ENCODE peak calls at places on chromosomes 13 and 19, in ten cellular contexts. One of them, this sample, is unnamed.

GRCh38 chr13:32428581-32429072 is 697 bp upstream of the N4BP2L1 start:
- DNase-seq in body of pancreas: peak; percentile 26
- DNase-seq in PC-3: no peak
- DNase-seq in SJCRH30: peak; percentile 41
- DNase-seq in esophagus muscularis mucosa: no peak
- DNase-seq in uterus: no peak
- DNase-seq in brain microvascular endothelial cell: no peak
- DNase-seq in fibroblast of lung: no peak
- DNase-seq in left lung: no peak
- DNase-seq in breast epithelium: no peak
- DNase-seq in this sample: no peak

GRCh38 chr19:50932018-50932689 is 20.7 kb downstream of the KLK5 start:
- DNase-seq in uterus: no peak
- DNase-seq in fibroblast of lung: no peak
- DNase-seq in left lung: no peak
- DNase-seq in PC-3: peak; percentile 100
- DNase-seq in esophagus muscularis mucosa: no peak
- DNase-seq in SJCRH30: no peak
- DNase-seq in body of pancreas: no peak
- DNase-seq in breast epithelium: peak; percentile 88
- DNase-seq in brain microvascular endothelial cell: no peak
- DNase-seq in this sample: no peak

GRCh38 chr13:33050161-33050560 is 33.9 kb downstream of the KL start:
- DNase-seq in breast epithelium: no peak
- DNase-seq in uterus: no peak
- DNase-seq in SJCRH30: no peak
- DNase-seq in brain microvascular endothelial cell: no peak
- DNase-seq in esophagus muscularis mucosa: no peak
- DNase-seq in fibroblast of lung: peak; percentile 10
- DNase-seq in left lung: no peak
- DNase-seq in body of pancreas: no peak
- DNase-seq in PC-3: no peak
- DNase-seq in this sample: no peak

GRCh38 chr13:96749825-96750224 is 244.5 kb downstream of the OXGR1 start:
- DNase-seq in breast epithelium: no peak
- DNase-seq in fibroblast of lung: no peak
- DNase-seq in body of pancreas: no peak
- DNase-seq in SJCRH30: no peak
- DNase-seq in uterus: no peak
- DNase-seq in PC-3: no peak
- DNase-seq in esophagus muscularis mucosa: no peak
- DNase-seq in left lung: no peak
- DNase-seq in brain microvascular endothelial cell: no peak
- DNase-seq in this sample: no peak

GRCh38 chr19:50190439-50190891 is 13.0 kb upstream of the MYH14 start:
- DNase-seq in breast epithelium: no peak
- DNase-seq in SJCRH30: no peak
- DNase-seq in esophagus muscularis mucosa: no peak
- DNase-seq in body of pancreas: peak; percentile 25
- DNase-seq in PC-3: no peak
- DNase-seq in fibroblast of lung: no peak
- DNase-seq in brain microvascular endothelial cell: no peak
- DNase-seq in left lung: no peak
- DNase-seq in uterus: no peak
- DNase-seq in this sample: no peak

GRCh38 chr13:66618702-66619101 is 611.4 kb downstream of the PCDH9 start:
- DNase-seq in breast epithelium: no peak
- DNase-seq in esophagus muscularis mucosa: no peak
- DNase-seq in fibroblast of lung: peak; percentile 46
- DNase-seq in body of pancreas: no peak
- DNase-seq in SJCRH30: peak; percentile 54
- DNase-seq in left lung: no peak
- DNase-seq in uterus: no peak
- DNase-seq in brain microvascular endothelial cell: no peak
- DNase-seq in PC-3: peak; percentile 50
- DNase-seq in this sample: no peak

GRCh38 chr19:6233051-6233826 is 46.5 kb downstream of the MLLT1 start:
- DNase-seq in SJCRH30: peak; percentile 80
- DNase-seq in brain microvascular endothelial cell: no peak
- DNase-seq in left lung: peak; percentile 80
- DNase-seq in esophagus muscularis mucosa: no peak
- DNase-seq in breast epithelium: peak; percentile 85
- DNase-seq in uterus: peak; percentile 67
- DNase-seq in body of pancreas: peak; percentile 73
- DNase-seq in PC-3: no peak
- DNase-seq in fibroblast of lung: peak; percentile 86
- DNase-seq in this sample: no peak

GRCh38 chr19:39264306-39265290 is 3.6 kb upstream of the IFNL2 start:
- DNase-seq in fibroblast of lung: peak; percentile 9
- DNase-seq in uterus: no peak
- DNase-seq in brain microvascular endothelial cell: no peak
- DNase-seq in PC-3: no peak
- DNase-seq in left lung: peak; percentile 80
- DNase-seq in esophagus muscularis mucosa: no peak
- DNase-seq in body of pancreas: no peak
- DNase-seq in SJCRH30: no peak
- DNase-seq in breast epithelium: no peak
- DNase-seq in this sample: no peak

GRCh38 chr19:30696514-30696913 is 324.3 kb downstream of the ZNF536 start:
- DNase-seq in fibroblast of lung: no peak
- DNase-seq in esophagus muscularis mucosa: no peak
- DNase-seq in SJCRH30: peak; percentile 80
- DNase-seq in body of pancreas: peak; percentile 68
- DNase-seq in brain microvascular endothelial cell: no peak
- DNase-seq in PC-3: no peak
- DNase-seq in breast epithelium: no peak
- DNase-seq in left lung: no peak
- DNase-seq in uterus: peak; percentile 30
- DNase-seq in this sample: peak; percentile 27

GRCh38 chr19:51514866-51515481 is 13.4 kb upstream of the SIGLEC12 start:
- DNase-seq in PC-3: peak; percentile 89
- DNase-seq in brain microvascular endothelial cell: peak; percentile 36
- DNase-seq in breast epithelium: no peak
- DNase-seq in esophagus muscularis mucosa: peak; percentile 70
- DNase-seq in body of pancreas: peak; percentile 19
- DNase-seq in left lung: no peak
- DNase-seq in fibroblast of lung: peak; percentile 25
- DNase-seq in SJCRH30: peak; percentile 60
- DNase-seq in uterus: no peak
- DNase-seq in this sample: peak; percentile 22

GRCh38 chr19:45577111-45577905 is 7.3 kb downstream of the OPA3 start:
- DNase-seq in breast epithelium: peak; percentile 40
- DNase-seq in brain microvascular endothelial cell: peak; percentile 94
- DNase-seq in PC-3: peak; percentile 95
- DNase-seq in left lung: peak; percentile 40
- DNase-seq in body of pancreas: peak; percentile 78
- DNase-seq in esophagus muscularis mucosa: no peak
- DNase-seq in SJCRH30: no peak
- DNase-seq in fibroblast of lung: peak; percentile 96
- DNase-seq in uterus: no peak
- DNase-seq in this sample: no peak

GRCh38 chr13:22665531-22665930 is 515.2 kb upstream of the SGCG start:
- DNase-seq in brain microvascular endothelial cell: no peak
- DNase-seq in PC-3: peak; percentile 4
- DNase-seq in left lung: no peak
- DNase-seq in uterus: no peak
- DNase-seq in esophagus muscularis mucosa: no peak
- DNase-seq in fibroblast of lung: no peak
- DNase-seq in body of pancreas: no peak
- DNase-seq in SJCRH30: no peak
- DNase-seq in breast epithelium: no peak
- DNase-seq in this sample: no peak

GRCh38 chr13:28181413-28181812 is 43.1 kb downstream of the PAN3 start:
- DNase-seq in SJCRH30: peak; percentile 14
- DNase-seq in brain microvascular endothelial cell: peak; percentile 66
- DNase-seq in PC-3: peak; percentile 83
- DNase-seq in esophagus muscularis mucosa: no peak
- DNase-seq in fibroblast of lung: peak; percentile 49
- DNase-seq in uterus: no peak
- DNase-seq in breast epithelium: no peak
- DNase-seq in body of pancreas: no peak
- DNase-seq in left lung: no peak
- DNase-seq in this sample: no peak

GRCh38 chr13:108828053-108828806 is 198.8 kb downstream of the MYO16 start:
- DNase-seq in body of pancreas: peak; percentile 64
- DNase-seq in PC-3: no peak
- DNase-seq in uterus: no peak
- DNase-seq in SJCRH30: no peak
- DNase-seq in left lung: no peak
- DNase-seq in esophagus muscularis mucosa: no peak
- DNase-seq in fibroblast of lung: no peak
- DNase-seq in breast epithelium: no peak
- DNase-seq in brain microvascular endothelial cell: no peak
- DNase-seq in this sample: no peak

GRCh38 chr13:43042410-43042921 is 19.1 kb downstream of the DNAJC15 start:
- DNase-seq in uterus: no peak
- DNase-seq in esophagus muscularis mucosa: no peak
- DNase-seq in fibroblast of lung: no peak
- DNase-seq in body of pancreas: no peak
- DNase-seq in PC-3: no peak
- DNase-seq in left lung: no peak
- DNase-seq in breast epithelium: no peak
- DNase-seq in SJCRH30: no peak
- DNase-seq in brain microvascular endothelial cell: no peak
- DNase-seq in this sample: no peak

DNA sequence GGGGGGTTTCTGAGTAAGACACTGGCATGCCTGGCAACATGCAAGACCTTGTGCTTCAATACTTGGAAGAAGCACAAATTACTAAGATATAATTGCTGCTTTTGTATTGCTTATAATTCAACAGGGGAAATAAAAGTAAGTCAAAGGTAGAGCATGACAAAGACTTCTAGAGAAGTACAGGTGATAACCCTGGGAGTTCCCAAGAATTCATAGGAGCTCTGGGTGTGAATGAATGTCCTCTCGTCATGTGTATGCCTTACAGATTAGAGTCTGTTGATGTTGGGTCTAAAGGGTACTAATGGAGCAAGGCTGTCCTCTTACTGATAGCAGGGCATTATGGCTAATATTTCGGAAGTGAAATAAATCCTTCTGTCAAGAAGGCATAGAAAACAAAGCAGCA is 7.6 kb upstream of the ZNF461 start:
- DNase-seq in SJCRH30: no peak
- DNase-seq in uterus: no peak
- DNase-seq in PC-3: no peak
- DNase-seq in fibroblast of lung: no peak
- DNase-seq in breast epithelium: no peak
- DNase-seq in left lung: no peak
- DNase-seq in body of pancreas: no peak
- DNase-seq in esophagus muscularis mucosa: no peak
- DNase-seq in brain microvascular endothelial cell: no peak
- DNase-seq in this sample: no peak
- H3K36me3 ChIP-seq in SJCRH30: peaks cover 39% of the 10 kb centered on the region
- H3K36me3 ChIP-seq in uterus: no peaks in the 10 kb centered on the region
- H3K36me3 ChIP-seq in PC-3: peaks cover 9% of the 10 kb centered on the region
- H3K36me3 ChIP-seq in fibroblast of lung: peaks cover 1% of the 10 kb centered on the region
- H3K36me3 ChIP-seq in breast epithelium: peaks cover 10% of the 10 kb centered on the region
- H3K36me3 ChIP-seq in left lung: peaks cover 30% of the 10 kb centered on the region
- H3K36me3 ChIP-seq in body of pancreas: no peaks in the 10 kb centered on the region
- H3K36me3 ChIP-seq in esophagus muscularis mucosa: peaks cover 14% of the 10 kb centered on the region
- H3K36me3 ChIP-seq in brain microvascular endothelial cell: no peaks in the 10 kb centered on the region
- H3K36me3 ChIP-seq in this sample: no peaks in the 10 kb centered on the region

GRCh38 chr19:32346901-32347300 is 1.5 kb downstream of the ZNF507 start:
- DNase-seq in SJCRH30: no peak
- DNase-seq in brain microvascular endothelial cell: no peak
- DNase-seq in breast epithelium: no peak
- DNase-seq in left lung: no peak
- DNase-seq in esophagus muscularis mucosa: no peak
- DNase-seq in uterus: no peak
- DNase-seq in fibroblast of lung: no peak
- DNase-seq in body of pancreas: no peak
- DNase-seq in PC-3: no peak
- DNase-seq in this sample: no peak

GRCh38 chr19:32354345-32354744 is 8.9 kb downstream of the ZNF507 start:
- DNase-seq in breast epithelium: no peak
- DNase-seq in fibroblast of lung: no peak
- DNase-seq in body of pancreas: no peak
- DNase-seq in left lung: no peak
- DNase-seq in SJCRH30: no peak
- DNase-seq in esophagus muscularis mucosa: no peak
- DNase-seq in brain microvascular endothelial cell: no peak
- DNase-seq in PC-3: no peak
- DNase-seq in uterus: no peak
- DNase-seq in this sample: no peak

GRCh38 chr19:32351807-32352630 is 6.6 kb downstream of the ZNF507 start:
- DNase-seq in fibroblast of lung: peak; percentile 70
- DNase-seq in left lung: no peak
- DNase-seq in esophagus muscularis mucosa: no peak
- DNase-seq in body of pancreas: no peak
- DNase-seq in PC-3: peak; percentile 64
- DNase-seq in breast epithelium: no peak
- DNase-seq in SJCRH30: no peak
- DNase-seq in uterus: no peak
- DNase-seq in brain microvascular endothelial cell: peak; percentile 29
- DNase-seq in this sample: no peak

GRCh38 chr19:32349724-32350475 is 4.5 kb downstream of the ZNF507 start:
- DNase-seq in fibroblast of lung: no peak
- DNase-seq in breast epithelium: no peak
- DNase-seq in SJCRH30: no peak
- DNase-seq in left lung: no peak
- DNase-seq in PC-3: peak; percentile 45
- DNase-seq in esophagus muscularis mucosa: no peak
- DNase-seq in brain microvascular endothelial cell: no peak
- DNase-seq in body of pancreas: no peak
- DNase-seq in uterus: no peak
- DNase-seq in this sample: no peak

GRCh38 chr19:32350492-32350891 is 5.1 kb downstream of the ZNF507 start:
- DNase-seq in brain microvascular endothelial cell: no peak
- DNase-seq in body of pancreas: no peak
- DNase-seq in uterus: no peak
- DNase-seq in fibroblast of lung: no peak
- DNase-seq in PC-3: peak; percentile 6
- DNase-seq in SJCRH30: no peak
- DNase-seq in breast epithelium: no peak
- DNase-seq in left lung: no peak
- DNase-seq in esophagus muscularis mucosa: no peak
- DNase-seq in this sample: no peak
- H3K36me3 ChIP-seq in brain microvascular endothelial cell: peaks cover 24% of the 10 kb centered on the region
- H3K36me3 ChIP-seq in body of pancreas: peaks cover 18% of the 10 kb centered on the region
- H3K36me3 ChIP-seq in uterus: no peaks in the 10 kb centered on the region
- H3K36me3 ChIP-seq in fibroblast of lung: peaks cover 19% of the 10 kb centered on the region
- H3K36me3 ChIP-seq in PC-3: peaks cover 16% of the 10 kb centered on the region
- H3K36me3 ChIP-seq in SJCRH30: peaks cover 61% of the 10 kb centered on the region
- H3K36me3 ChIP-seq in breast epithelium: no peaks in the 10 kb centered on the region
- H3K36me3 ChIP-seq in left lung: peaks cover 38% of the 10 kb centered on the region
- H3K36me3 ChIP-seq in esophagus muscularis mucosa: peaks cover 20% of the 10 kb centered on the region
- H3K36me3 ChIP-seq in this sample: peaks cover 73% of the 10 kb centered on the region

GRCh38 chr19:54570316-54570715 is 3.3 kb upstream of the LILRA2 start:
- DNase-seq in body of pancreas: no peak
- DNase-seq in brain microvascular endothelial cell: no peak
- DNase-seq in SJCRH30: no peak
- DNase-seq in breast epithelium: no peak
- DNase-seq in left lung: no peak
- DNase-seq in esophagus muscularis mucosa: peak; percentile 78
- DNase-seq in fibroblast of lung: no peak
- DNase-seq in PC-3: no peak
- DNase-seq in uterus: no peak
- DNase-seq in this sample: no peak
- H3K36me3 ChIP-seq in body of pancreas: no peaks in the 10 kb centered on the region
- H3K36me3 ChIP-seq in brain microvascular endothelial cell: no peaks in the 10 kb centered on the region
- H3K36me3 ChIP-seq in SJCRH30: no peaks in the 10 kb centered on the region
- H3K36me3 ChIP-seq in breast epithelium: no peaks in the 10 kb centered on the region
- H3K36me3 ChIP-seq in left lung: no peaks in the 10 kb centered on the region
- H3K36me3 ChIP-seq in esophagus muscularis mucosa: no peaks in the 10 kb centered on the region
- H3K36me3 ChIP-seq in fibroblast of lung: no peaks in the 10 kb centered on the region
- H3K36me3 ChIP-seq in PC-3: no peaks in the 10 kb centered on the region
- H3K36me3 ChIP-seq in uterus: no peaks in the 10 kb centered on the region
- H3K36me3 ChIP-seq in this sample: no peaks in the 10 kb centered on the region

GRCh38 chr19:52891336-52891735 is 6.1 kb downstream of the ZNF320 start:
- DNase-seq in uterus: no peak
- DNase-seq in esophagus muscularis mucosa: no peak
- DNase-seq in PC-3: no peak
- DNase-seq in fibroblast of lung: no peak
- DNase-seq in body of pancreas: no peak
- DNase-seq in SJCRH30: no peak
- DNase-seq in left lung: no peak
- DNase-seq in brain microvascular endothelial cell: no peak
- DNase-seq in breast epithelium: no peak
- DNase-seq in this sample: no peak
- H3K36me3 ChIP-seq in uterus: no peaks in the 10 kb centered on the region
- H3K36me3 ChIP-seq in esophagus muscularis mucosa: peaks cover 23% of the 10 kb centered on the region
- H3K36me3 ChIP-seq in PC-3: peaks cover 44% of the 10 kb centered on the region
- H3K36me3 ChIP-seq in fibroblast of lung: peaks cover 5% of the 10 kb centered on the region
- H3K36me3 ChIP-seq in body of pancreas: peaks cover 9% of the 10 kb centered on the region
- H3K36me3 ChIP-seq in SJCRH30: peaks cover 60% of the 10 kb centered on the region
- H3K36me3 ChIP-seq in left lung: peaks cover 42% of the 10 kb centered on the region
- H3K36me3 ChIP-seq in brain microvascular endothelial cell: peaks cover 6% of the 10 kb centered on the region
- H3K36me3 ChIP-seq in breast epithelium: no peaks in the 10 kb centered on the region
- H3K36me3 ChIP-seq in this sample: no peaks in the 10 kb centered on the region